ENCODE peak calls at places on chromosomes 2 and 18, in nine cellular contexts. One of them, this sample, is unnamed.

GRCh38 chr2:223725494-223725893 is 111.9 kb downstream of the AP1S3 start:
- DNase-seq in H1: peak; percentile 80
- DNase-seq in thoracic aorta: peak; percentile 70
- DNase-seq in GM13976: no peak
- DNase-seq in choroid plexus epithelial cell: peak; percentile 96
- DNase-seq in uterus: peak; percentile 82
- DNase-seq in astrocyte of the spinal cord: peak; percentile 97
- DNase-seq in esophagus squamous epithelium: no peak
- DNase-seq in glutamatergic neuron: peak; percentile 62
- DNase-seq in this sample: peak; percentile 82

GRCh38 chr2:64168231-64168630 is 24.0 kb upstream of the PELI1 start:
- DNase-seq in H1: no peak
- DNase-seq in thoracic aorta: no peak
- DNase-seq in GM13976: no peak
- DNase-seq in choroid plexus epithelial cell: no peak
- DNase-seq in uterus: no peak
- DNase-seq in astrocyte of the spinal cord: no peak
- DNase-seq in esophagus squamous epithelium: no peak
- DNase-seq in glutamatergic neuron: no peak
- DNase-seq in this sample: no peak

GRCh38 chr2:14401838-14402237 is 230.7 kb upstream of the LRATD1 start:
- DNase-seq in H1: peak; percentile 72
- DNase-seq in thoracic aorta: no peak
- DNase-seq in GM13976: no peak
- DNase-seq in choroid plexus epithelial cell: no peak
- DNase-seq in uterus: no peak
- DNase-seq in astrocyte of the spinal cord: no peak
- DNase-seq in esophagus squamous epithelium: no peak
- DNase-seq in glutamatergic neuron: no peak
- DNase-seq in this sample: no peak

GRCh38 chr18:34767601-34768027 is 57.5 kb downstream of the DTNA start:
- DNase-seq in H1: no peak
- DNase-seq in thoracic aorta: no peak
- DNase-seq in GM13976: no peak
- DNase-seq in choroid plexus epithelial cell: peak; percentile 89
- DNase-seq in uterus: no peak
- DNase-seq in astrocyte of the spinal cord: peak; percentile 88
- DNase-seq in esophagus squamous epithelium: no peak
- DNase-seq in glutamatergic neuron: no peak
- DNase-seq in this sample: no peak

GRCh38 chr2:116487336-116487735 is 1327.2 kb upstream of the DDX18 start:
- DNase-seq in H1: no peak
- DNase-seq in thoracic aorta: no peak
- DNase-seq in GM13976: no peak
- DNase-seq in choroid plexus epithelial cell: no peak
- DNase-seq in uterus: no peak
- DNase-seq in astrocyte of the spinal cord: no peak
- DNase-seq in esophagus squamous epithelium: no peak
- DNase-seq in glutamatergic neuron: no peak
- DNase-seq in this sample: no peak

GRCh38 chr2:179460530-179460929 is 195.9 kb upstream of the SESTD1 start:
- DNase-seq in H1: no peak
- DNase-seq in thoracic aorta: no peak
- DNase-seq in GM13976: no peak
- DNase-seq in choroid plexus epithelial cell: peak; percentile 99
- DNase-seq in uterus: no peak
- DNase-seq in astrocyte of the spinal cord: peak; percentile 95
- DNase-seq in esophagus squamous epithelium: no peak
- DNase-seq in glutamatergic neuron: no peak
- DNase-seq in this sample: peak; percentile 34

GRCh38 chr2:31312898-31313297 is 78.9 kb downstream of the EHD3 start:
- DNase-seq in H1: no peak
- DNase-seq in thoracic aorta: no peak
- DNase-seq in GM13976: no peak
- DNase-seq in choroid plexus epithelial cell: peak; percentile 85
- DNase-seq in uterus: no peak
- DNase-seq in astrocyte of the spinal cord: peak; percentile 62
- DNase-seq in esophagus squamous epithelium: no peak
- DNase-seq in glutamatergic neuron: no peak
- DNase-seq in this sample: no peak

GRCh38 chr18:79599503-79599931 is 80.1 kb upstream of the CTDP1 start:
- DNase-seq in H1: no peak
- DNase-seq in thoracic aorta: no peak
- DNase-seq in GM13976: no peak
- DNase-seq in choroid plexus epithelial cell: peak; percentile 36
- DNase-seq in uterus: no peak
- DNase-seq in astrocyte of the spinal cord: peak; percentile 40
- DNase-seq in esophagus squamous epithelium: no peak
- DNase-seq in glutamatergic neuron: peak; percentile 11
- DNase-seq in this sample: no peak

GRCh38 chr18:25743661-25744151 is 346.7 kb downstream of the SS18 start:
- DNase-seq in H1: peak; percentile 56
- DNase-seq in thoracic aorta: no peak
- DNase-seq in GM13976: no peak
- DNase-seq in choroid plexus epithelial cell: no peak
- DNase-seq in uterus: no peak
- DNase-seq in astrocyte of the spinal cord: no peak
- DNase-seq in esophagus squamous epithelium: no peak
- DNase-seq in glutamatergic neuron: no peak
- DNase-seq in this sample: no peak

GRCh38 chr2:207334631-207335371 is 169.1 kb upstream of the KLF7 start:
- DNase-seq in H1: peak; percentile 79
- DNase-seq in thoracic aorta: peak; percentile 80
- DNase-seq in GM13976: no peak
- DNase-seq in choroid plexus epithelial cell: peak; percentile 96
- DNase-seq in uterus: peak; percentile 61
- DNase-seq in astrocyte of the spinal cord: peak; percentile 99
- DNase-seq in esophagus squamous epithelium: no peak
- DNase-seq in glutamatergic neuron: peak; percentile 22
- DNase-seq in this sample: peak; percentile 44

GRCh38 chr2:1798425-1799144 is 54.3 kb upstream of the PXDN start:
- DNase-seq in H1: no peak
- DNase-seq in thoracic aorta: no peak
- DNase-seq in GM13976: no peak
- DNase-seq in choroid plexus epithelial cell: no peak
- DNase-seq in uterus: no peak
- DNase-seq in astrocyte of the spinal cord: no peak
- DNase-seq in esophagus squamous epithelium: no peak
- DNase-seq in glutamatergic neuron: no peak
- DNase-seq in this sample: no peak

GRCh38 chr2:107025869-107026380 is 140.0 kb upstream of the ST6GAL2 start:
- DNase-seq in H1: no peak
- DNase-seq in thoracic aorta: no peak
- DNase-seq in GM13976: no peak
- DNase-seq in choroid plexus epithelial cell: peak; percentile 82
- DNase-seq in uterus: no peak
- DNase-seq in astrocyte of the spinal cord: peak; percentile 63
- DNase-seq in esophagus squamous epithelium: no peak
- DNase-seq in glutamatergic neuron: no peak
- DNase-seq in this sample: no peak

GRCh38 chr2:57373530-57373929 is 673.1 kb upstream of the VRK2 start:
- DNase-seq in H1: no peak
- DNase-seq in thoracic aorta: no peak
- DNase-seq in GM13976: no peak
- DNase-seq in choroid plexus epithelial cell: peak; percentile 84
- DNase-seq in uterus: no peak
- DNase-seq in astrocyte of the spinal cord: peak; percentile 38
- DNase-seq in esophagus squamous epithelium: no peak
- DNase-seq in glutamatergic neuron: no peak
- DNase-seq in this sample: no peak

GRCh38 chr2:240816584-240817495 is 3.2 kb downstream of the KIF1A start:
- DNase-seq in H1: no peak
- DNase-seq in thoracic aorta: no peak
- DNase-seq in GM13976: peak; percentile 28
- DNase-seq in choroid plexus epithelial cell: no peak
- DNase-seq in uterus: no peak
- DNase-seq in astrocyte of the spinal cord: no peak
- DNase-seq in esophagus squamous epithelium: no peak
- DNase-seq in glutamatergic neuron: no peak
- DNase-seq in this sample: no peak

GRCh38 chr2:66573412-66573811 is 138.5 kb downstream of the MEIS1 start:
- DNase-seq in H1: no peak
- DNase-seq in thoracic aorta: no peak
- DNase-seq in GM13976: no peak
- DNase-seq in choroid plexus epithelial cell: no peak
- DNase-seq in uterus: no peak
- DNase-seq in astrocyte of the spinal cord: no peak
- DNase-seq in esophagus squamous epithelium: no peak
- DNase-seq in glutamatergic neuron: no peak
- DNase-seq in this sample: no peak

GRCh38 chr2:127584516-127585033 is 49.1 kb downstream of the MYO7B start:
- DNase-seq in H1: no peak
- DNase-seq in thoracic aorta: no peak
- DNase-seq in GM13976: no peak
- DNase-seq in choroid plexus epithelial cell: no peak
- DNase-seq in uterus: no peak
- DNase-seq in astrocyte of the spinal cord: no peak
- DNase-seq in esophagus squamous epithelium: no peak
- DNase-seq in glutamatergic neuron: no peak
- DNase-seq in this sample: no peak

GRCh38 chr2:155020246-155020645 is 321.8 kb downstream of the KCNJ3 start:
- DNase-seq in H1: no peak
- DNase-seq in thoracic aorta: no peak
- DNase-seq in GM13976: no peak
- DNase-seq in choroid plexus epithelial cell: no peak
- DNase-seq in uterus: no peak
- DNase-seq in astrocyte of the spinal cord: no peak
- DNase-seq in esophagus squamous epithelium: no peak
- DNase-seq in glutamatergic neuron: no peak
- DNase-seq in this sample: no peak

GRCh38 chr2:214310319-214310718 is 100.5 kb upstream of the VWC2L start:
- DNase-seq in H1: no peak
- DNase-seq in thoracic aorta: no peak
- DNase-seq in GM13976: no peak
- DNase-seq in choroid plexus epithelial cell: peak; percentile 12
- DNase-seq in uterus: no peak
- DNase-seq in astrocyte of the spinal cord: no peak
- DNase-seq in esophagus squamous epithelium: no peak
- DNase-seq in glutamatergic neuron: no peak
- DNase-seq in this sample: no peak
- TF ChIP-seq CTCF in H1: peak; percentile 36
- TF ChIP-seq CTCF in thoracic aorta: no peak
- TF ChIP-seq CTCF in GM13976: peak; percentile 16
- TF ChIP-seq CTCF in choroid plexus epithelial cell: peak; percentile 39
- TF ChIP-seq CTCF in uterus: no peak
- TF ChIP-seq CTCF in astrocyte of the spinal cord: peak; percentile 24
- TF ChIP-seq CTCF in esophagus squamous epithelium: no peak
- TF ChIP-seq CTCF in glutamatergic neuron: no peak
- TF ChIP-seq CTCF in this sample: no peak

GRCh38 chr18:9103488-9103887 is 989 bp downstream of the NDUFV2 start:
- DNase-seq in H1: no peak
- DNase-seq in thoracic aorta: no peak
- DNase-seq in GM13976: peak; percentile 16
- DNase-seq in choroid plexus epithelial cell: peak; percentile 56
- DNase-seq in uterus: no peak
- DNase-seq in astrocyte of the spinal cord: peak; percentile 56
- DNase-seq in esophagus squamous epithelium: no peak
- DNase-seq in glutamatergic neuron: no peak
- DNase-seq in this sample: no peak
- TF ChIP-seq CTCF in H1: no peak
- TF ChIP-seq CTCF in thoracic aorta: no peak
- TF ChIP-seq CTCF in GM13976: no peak
- TF ChIP-seq CTCF in choroid plexus epithelial cell: no peak
- TF ChIP-seq CTCF in uterus: peak; percentile 29
- TF ChIP-seq CTCF in astrocyte of the spinal cord: peak; percentile 5
- TF ChIP-seq CTCF in esophagus squamous epithelium: peak; percentile 4
- TF ChIP-seq CTCF in glutamatergic neuron: no peak
- TF ChIP-seq CTCF in this sample: no peak

GRCh38 chr2:174161490-174161889 is 86.8 kb downstream of the OLA1 start:
- DNase-seq in H1: no peak
- DNase-seq in thoracic aorta: no peak
- DNase-seq in GM13976: no peak
- DNase-seq in choroid plexus epithelial cell: peak; percentile 12
- DNase-seq in uterus: no peak
- DNase-seq in astrocyte of the spinal cord: no peak
- DNase-seq in esophagus squamous epithelium: no peak
- DNase-seq in glutamatergic neuron: no peak
- DNase-seq in this sample: no peak

GRCh38 chr2:174153757-174154680 is 94.3 kb downstream of the OLA1 start:
- DNase-seq in H1: no peak
- DNase-seq in thoracic aorta: no peak
- DNase-seq in GM13976: no peak
- DNase-seq in choroid plexus epithelial cell: peak; percentile 92
- DNase-seq in uterus: no peak
- DNase-seq in astrocyte of the spinal cord: peak; percentile 69
- DNase-seq in esophagus squamous epithelium: no peak
- DNase-seq in glutamatergic neuron: no peak
- DNase-seq in this sample: no peak

GRCh38 chr2:174157048-174157447 is 91.3 kb downstream of the OLA1 start:
- DNase-seq in H1: no peak
- DNase-seq in thoracic aorta: no peak
- DNase-seq in GM13976: no peak
- DNase-seq in choroid plexus epithelial cell: no peak
- DNase-seq in uterus: no peak
- DNase-seq in astrocyte of the spinal cord: no peak
- DNase-seq in esophagus squamous epithelium: no peak
- DNase-seq in glutamatergic neuron: no peak
- DNase-seq in this sample: no peak

GRCh38 chr2:174158003-174158402 is 90.3 kb downstream of the OLA1 start:
- DNase-seq in H1: no peak
- DNase-seq in thoracic aorta: no peak
- DNase-seq in GM13976: peak; percentile 34
- DNase-seq in choroid plexus epithelial cell: peak; percentile 71
- DNase-seq in uterus: no peak
- DNase-seq in astrocyte of the spinal cord: peak; percentile 33
- DNase-seq in esophagus squamous epithelium: no peak
- DNase-seq in glutamatergic neuron: peak; percentile 42
- DNase-seq in this sample: no peak
- TF ChIP-seq CTCF in H1: peak; percentile 88
- TF ChIP-seq CTCF in thoracic aorta: no peak
- TF ChIP-seq CTCF in GM13976: peak; percentile 50
- TF ChIP-seq CTCF in choroid plexus epithelial cell: peak; percentile 82
- TF ChIP-seq CTCF in uterus: no peak
- TF ChIP-seq CTCF in astrocyte of the spinal cord: peak; percentile 63
- TF ChIP-seq CTCF in esophagus squamous epithelium: peak; percentile 23
- TF ChIP-seq CTCF in glutamatergic neuron: peak; percentile 63
- TF ChIP-seq CTCF in this sample: no peak

DNA sequence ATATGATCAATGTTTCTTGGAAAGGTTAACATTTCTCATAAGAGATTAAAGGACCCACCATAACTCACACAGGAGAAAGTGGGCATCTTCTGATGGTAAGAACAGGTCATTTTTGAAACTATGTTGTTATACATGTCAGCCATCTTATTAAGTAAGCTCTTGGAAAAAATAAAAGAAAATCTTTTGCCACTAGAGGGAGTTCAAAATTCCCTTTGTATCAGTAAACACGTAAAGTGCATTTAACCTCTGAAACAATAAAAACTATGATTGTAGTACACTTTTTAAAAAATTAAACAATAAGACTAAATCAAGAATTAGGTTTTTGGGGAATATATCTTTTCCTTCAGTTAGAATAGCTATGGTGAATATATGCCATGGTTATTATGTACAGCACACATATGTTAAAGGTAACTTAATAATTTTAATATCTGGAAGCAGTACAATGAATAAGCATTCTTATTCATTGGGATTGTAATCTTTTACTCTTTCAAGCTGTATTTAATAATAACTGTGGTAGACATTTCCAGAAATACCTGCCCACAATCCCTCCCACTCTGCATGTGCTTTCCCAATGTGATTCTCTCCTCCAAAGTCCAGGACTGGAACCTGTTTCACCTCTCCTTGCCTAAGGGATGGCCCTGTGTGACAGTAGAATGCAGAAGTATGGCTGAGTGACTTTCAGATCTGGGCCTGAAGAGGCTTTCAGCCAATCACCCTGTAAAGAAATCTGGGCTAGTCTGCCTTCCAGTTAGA is 64.2 kb downstream of the RBMS1 start:
- DNase-seq in H1: no peak
- DNase-seq in thoracic aorta: no peak
- DNase-seq in GM13976: no peak
- DNase-seq in choroid plexus epithelial cell: peak; percentile 81
- DNase-seq in uterus: no peak
- DNase-seq in astrocyte of the spinal cord: peak; percentile 80
- DNase-seq in esophagus squamous epithelium: no peak
- DNase-seq in glutamatergic neuron: no peak
- DNase-seq in this sample: no peak
- TF ChIP-seq CTCF in H1: no peak
- TF ChIP-seq CTCF in thoracic aorta: peak; percentile 58
- TF ChIP-seq CTCF in GM13976: peak; percentile 23
- TF ChIP-seq CTCF in choroid plexus epithelial cell: no peak
- TF ChIP-seq CTCF in uterus: peak; percentile 59
- TF ChIP-seq CTCF in astrocyte of the spinal cord: peak; percentile 48
- TF ChIP-seq CTCF in esophagus squamous epithelium: peak; percentile 56
- TF ChIP-seq CTCF in glutamatergic neuron: peak; percentile 83
- TF ChIP-seq CTCF in this sample: no peak